ENCODE peak calls at places on chromosome 15, in four cellular contexts. W is DND-41, N is body of pancreas, E is HepG2. M is an unnamed sample.

GRCh38 chr15:44726568-44727461 is 9.5 kb upstream of the TRIM69 start:
- DNase-seq in W (peak), N (peak), E (peak), M (peak)

GRCh38 chr15:63013052-63013808 is 29.3 kb upstream of the TPM1 start:
- DNase-seq in W (no peak), N (no peak), E (no peak), M (peak)

GRCh38 chr15:44492672-44493071 is 44.3 kb upstream of the EIF3J start:
- DNase-seq in W (no peak), N (no peak), E (no peak), M (no peak)

GRCh38 chr15:25801586-25802284 is 61.4 kb downstream of the ATP10A start:
- DNase-seq in W (no peak), N (no peak), E (no peak), M (no peak)

GRCh38 chr15:81507831-81508230 is 133.8 kb upstream of the TMC3 start:
- DNase-seq in W (no peak), N (no peak), E (no peak), M (no peak)

GRCh38 chr15:86623236-86623635 is 543.6 kb downstream of the AGBL1 start:
- DNase-seq in W (no peak), N (no peak), E (no peak), M (no peak)

GRCh38 chr15:38260077-38260476 is 7.4 kb downstream of the SPRED1 start:
- DNase-seq in W (no peak), N (no peak), E (no peak), M (no peak)

GRCh38 chr15:81504170-81504905 is 130.3 kb upstream of the TMC3 start:
- DNase-seq in W (no peak), N (peak), E (no peak), M (peak)

GRCh38 chr15:38613085-38613484 is 48.5 kb upstream of the RASGRP1 start:
- DNase-seq in W (peak), N (no peak), E (no peak), M (no peak)

GRCh38 chr15:100889359-100890058 is 9.9 kb downstream of the ALDH1A3 start:
- DNase-seq in W (peak), N (peak), E (no peak), M (no peak)

GRCh38 chr15:50192926-50193595 is 11.1 kb downstream of the SLC27A2 start:
- DNase-seq in W (no peak), N (no peak), E (no peak), M (peak)

GRCh38 chr15:44662478-44663409 is 718 bp downstream of the SPG11 start:
- DNase-seq in W (peak), N (peak), E (peak), M (peak)

GRCh38 chr15:83516935-83517334 is 69.8 kb downstream of the SH3GL3 start:
- DNase-seq in W (no peak), N (no peak), E (no peak), M (peak)

GRCh38 chr15:60912984-60913697 is 316.0 kb downstream of the RORA start:
- DNase-seq in W (no peak), N (no peak), E (no peak), M (no peak)

GRCh38 chr15:99555089-99555488 is 10.7 kb upstream of the MEF2A start:
- DNase-seq in W (no peak), N (no peak), E (no peak), M (no peak)

GRCh38 chr15:79296583-79296982 is 14.1 kb downstream of the ANKRD34C start:
- DNase-seq in W (peak), N (no peak), E (no peak), M (no peak)

GRCh38 chr15:38195191-38195901 is 57.3 kb upstream of the SPRED1 start:
- DNase-seq in W (no peak), N (no peak), E (no peak), M (no peak)

GRCh38 chr15:42994546-42994945 is 74.0 kb upstream of the TTBK2 start:
- DNase-seq in W (no peak), N (no peak), E (no peak), M (peak)

GRCh38 chr15:91954211-91954804 is 100.8 kb downstream of the SLCO3A1 start:
- DNase-seq in W (no peak), N (no peak), E (no peak), M (no peak)

GRCh38 chr15:39744334-39745103 is 38.1 kb downstream of the FSIP1 start:
- DNase-seq in W (peak), N (no peak), E (no peak), M (no peak)

GRCh38 chr15:31262901-31263671 is 63.5 kb upstream of the KLF13 start:
- DNase-seq in W (no peak), N (peak), E (no peak), M (peak)

GRCh38 chr15:63056843-63057242 is 14.3 kb downstream of the TPM1 start:
- DNase-seq in W (no peak), N (no peak), E (no peak), M (no peak)

GRCh38 chr15:44729394-44729913 is 6.9 kb upstream of the TRIM69 start:
- DNase-seq in W (peak), N (no peak), E (no peak), M (no peak)

GRCh38 chr15:48330855-48331795 is at the start of gene DUT:
- DNase-seq in W (peak), N (peak), E (peak), M (peak)

GRCh38 chr15:93617443-93617842 is 528.4 kb upstream of the RGMA start:
- DNase-seq in W (peak), N (peak), E (no peak), M (no peak)

GRCh38 chr15:83656943-83657528 is 3.1 kb downstream of the ADAMTSL3 start:
- DNase-seq in W (no peak), N (peak), E (peak), M (no peak)

GRCh38 chr15:31974855-31975421 is 55.4 kb upstream of the CHRNA7 start:
- DNase-seq in W (peak), N (peak), E (peak), M (peak)

GRCh38 chr15:92653366-92653765 is 2.2 kb downstream of the FAM174B start:
- DNase-seq in W (no peak), N (no peak), E (no peak), M (no peak)

GRCh38 chr15:98776607-98777281 is 128.4 kb downstream of the IGF1R start:
- DNase-seq in W (peak), N (peak), E (peak), M (no peak)

GRCh38 chr15:89367485-89368451 is 33.1 kb upstream of the POLG start:
- DNase-seq in W (no peak), N (no peak), E (no peak), M (peak)

GRCh38 chr15:48781002-48781401 is 29.9 kb downstream of the CEP152 start:
- DNase-seq in W (no peak), N (no peak), E (no peak), M (no peak)

GRCh38 chr15:52095597-52096262 is 16.8 kb downstream of the BCL2L10 start:
- DNase-seq in W (no peak), N (no peak), E (no peak), M (peak)

GRCh38 chr15:63236272-63236671 is 41.1 kb upstream of the APH1B start:
- DNase-seq in W (no peak), N (no peak), E (no peak), M (peak)

GRCh38 chr15:58770519-58770856 is 614 bp upstream of the MINDY2 start:
- DNase-seq in W (no peak), N (no peak), E (no peak), M (peak)

GRCh38 chr15:93029613-93030429 is 59.2 kb downstream of the RGMA start:
- DNase-seq in W (no peak), N (no peak), E (no peak), M (no peak)

GRCh38 chr15:78726870-78727551 is 84.3 kb downstream of the ADAMTS7 start:
- DNase-seq in W (peak), N (peak), E (peak), M (peak)

GRCh38 chr15:74593122-74593521 is 22.5 kb upstream of the CLK3 start:
- DNase-seq in W (no peak), N (no peak), E (peak), M (no peak)

GRCh38 chr15:74594455-74594854 is 21.2 kb upstream of the CLK3 start:
- DNase-seq in W (no peak), N (no peak), E (no peak), M (no peak)

GRCh38 chr15:74598126-74598842 is 17.4 kb upstream of the CLK3 start:
- DNase-seq in W (peak), N (peak), E (peak), M (peak)

GRCh38 chr15:74592222-74592621 is 23.4 kb upstream of the CLK3 start:
- DNase-seq in W (no peak), N (peak), E (no peak), M (no peak)

GRCh38 chr15:74595271-74595670 is 20.4 kb upstream of the CLK3 start:
- DNase-seq in W (no peak), N (no peak), E (no peak), M (no peak)
- H3K27ac ChIP-seq in W (no peak), N (no peak), E (no peak), M (peak)

GRCh38 chr15:77546870-77547269 is 85.8 kb downstream of the LINGO1 start:
- DNase-seq in W (no peak), N (no peak), E (no peak), M (no peak)

GRCh38 chr15:77549552-77550274 is 83.0 kb downstream of the LINGO1 start:
- DNase-seq in W (no peak), N (no peak), E (no peak), M (no peak)

GRCh38 chr15:77547801-77548607 is 84.7 kb downstream of the LINGO1 start:
- DNase-seq in W (no peak), N (no peak), E (no peak), M (no peak)

GRCh38 chr15:77550275-77551251 is 82.1 kb downstream of the LINGO1 start:
- DNase-seq in W (no peak), N (no peak), E (no peak), M (no peak)

DNA sequence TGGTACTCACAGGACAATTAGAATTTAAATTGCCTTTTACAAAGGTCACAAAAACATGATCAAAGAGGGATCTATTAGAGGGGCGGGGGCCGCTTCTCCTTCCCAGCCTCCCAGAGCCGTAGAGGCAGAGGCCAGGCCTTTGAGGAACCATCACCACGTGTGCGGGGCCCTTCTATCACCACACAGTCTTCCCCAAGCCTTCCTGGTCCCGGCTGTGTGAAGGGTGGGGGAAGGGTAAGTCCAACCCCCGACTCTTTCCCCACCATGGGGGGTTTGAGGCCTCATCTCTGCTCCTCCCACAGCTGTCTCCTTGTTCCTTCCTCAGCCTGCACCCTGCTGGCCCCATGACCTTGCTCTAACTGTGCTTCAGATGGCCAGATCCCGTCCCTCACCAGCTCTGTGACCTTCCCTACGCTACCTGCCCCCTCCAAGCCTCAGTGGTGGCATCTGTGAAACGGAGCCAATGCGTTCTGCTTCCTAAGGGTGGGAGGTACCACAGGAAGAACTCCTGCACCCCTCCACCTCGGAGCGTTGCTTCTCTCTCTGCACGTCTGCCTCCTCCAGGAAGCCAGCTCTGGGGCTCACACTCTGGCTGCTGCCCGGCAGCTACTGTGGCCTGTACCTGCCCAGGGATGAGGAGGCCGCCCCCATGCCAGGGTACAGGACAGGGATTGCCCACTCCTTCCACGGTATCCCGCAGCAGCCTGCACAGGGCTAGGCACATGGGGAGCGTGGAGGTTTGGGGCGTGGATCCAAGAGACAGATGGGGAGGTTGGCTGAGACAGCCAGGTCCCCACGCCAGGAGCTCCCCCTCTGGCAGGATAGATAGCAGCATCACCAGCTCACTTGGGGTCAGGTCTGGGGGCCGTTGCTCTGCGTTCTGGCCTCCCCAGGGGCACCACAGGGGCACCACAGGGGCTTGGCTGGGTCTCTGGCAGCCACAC is 83.8 kb downstream of the LINGO1 start:
- DNase-seq in W (no peak), N (no peak), E (no peak), M (no peak)
- TF ChIP-seq CTCF in W (peak), N (no peak), E (no peak), M (no peak)

DNA sequence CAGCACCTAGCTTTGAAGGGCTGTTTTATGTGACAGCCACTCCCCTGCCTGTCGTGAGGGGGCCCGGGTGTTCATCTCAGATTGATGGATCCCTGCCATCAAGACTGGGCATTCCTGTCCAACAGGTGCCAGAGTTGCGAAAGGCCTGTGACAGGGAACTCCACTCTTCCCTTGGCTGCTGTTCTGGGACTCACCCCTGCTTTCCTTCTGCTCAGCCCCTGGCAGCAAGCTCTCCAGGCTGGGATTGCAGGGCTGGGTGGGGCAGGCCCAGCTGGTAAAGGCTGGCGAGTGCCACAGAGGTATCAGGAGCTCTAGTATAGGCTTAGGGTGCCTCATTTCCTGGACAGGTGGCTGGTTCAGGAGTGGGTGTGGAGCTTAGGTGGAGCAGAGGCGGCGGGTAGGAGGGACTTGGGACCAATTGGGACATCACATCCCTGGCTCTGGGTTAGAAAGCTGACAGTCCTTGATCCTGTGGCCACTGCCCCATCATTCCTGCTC is at the start of gene PLA2G4B:
- DNase-seq in W (no peak), N (peak), E (no peak), M (peak)
- H3K27ac ChIP-seq in W (no peak), N (no peak), E (no peak), M (peak)

DNA sequence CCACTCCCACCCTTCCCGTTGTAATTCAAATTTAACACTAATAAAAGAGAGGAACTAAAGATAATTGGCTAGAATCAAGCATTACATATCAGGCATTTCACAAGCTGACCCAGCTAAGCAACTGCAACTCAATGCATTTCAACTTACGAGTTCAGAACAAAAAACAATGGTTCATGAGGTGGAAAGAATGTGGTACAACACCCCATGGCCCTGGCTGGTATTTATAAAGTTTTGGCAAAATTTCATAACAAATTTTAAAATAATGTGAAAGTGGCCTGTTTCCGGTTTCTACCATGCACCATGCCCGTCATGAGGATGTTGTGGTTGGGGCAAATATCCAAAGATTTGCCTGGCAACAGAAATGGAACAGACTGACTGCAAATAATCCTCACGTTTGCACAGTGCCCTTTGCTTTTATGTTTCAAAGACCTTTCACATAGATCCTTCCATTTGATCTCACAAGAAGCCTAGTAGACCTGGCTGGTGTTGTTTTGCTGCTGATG is 455.3 kb upstream of the NR2F2 start:
- DNase-seq in W (peak), N (peak), E (peak), M (peak)
- TF ChIP-seq CTCF in W (no peak), N (no peak), E (no peak), M (no peak)

DNA sequence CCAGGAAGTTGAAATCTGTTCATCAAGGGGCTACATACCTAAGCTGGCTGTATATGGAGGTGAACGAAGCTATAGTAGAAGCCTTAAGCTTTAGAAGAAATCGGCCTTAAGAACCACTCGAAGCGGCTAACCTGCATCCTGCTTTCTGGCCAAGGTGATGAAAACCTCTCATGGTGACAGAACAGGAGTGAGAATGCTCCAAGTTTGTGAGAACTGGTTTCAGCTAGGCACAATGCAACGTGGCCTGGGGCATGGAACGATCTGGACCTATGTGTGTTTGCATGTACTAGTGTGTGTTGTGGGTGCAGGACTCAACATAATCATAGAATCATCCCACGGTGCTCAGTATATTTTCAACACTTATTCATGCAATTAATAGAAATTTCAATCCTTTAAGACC is 31.4 kb upstream of the SPTBN5 start:
- DNase-seq in W (no peak), N (no peak), E (no peak), M (no peak)
- H3K27ac ChIP-seq in W (no peak), N (no peak), E (no peak), M (no peak)

GRCh38 chr15:85411992-85412538 is 31.7 kb downstream of the AKAP13 start:
- DNase-seq in W (no peak), N (no peak), E (peak), M (no peak)

GRCh38 chr15:85414991-85415390 is 34.6 kb downstream of the AKAP13 start:
- DNase-seq in W (no peak), N (no peak), E (no peak), M (no peak)

GRCh38 chr15:85414037-85414436 is 33.6 kb downstream of the AKAP13 start:
- DNase-seq in W (no peak), N (no peak), E (no peak), M (no peak)

GRCh38 chr15:85414495-85414894 is 34.1 kb downstream of the AKAP13 start:
- DNase-seq in W (no peak), N (no peak), E (no peak), M (no peak)

GRCh38 chr15:85412956-85413854 is 32.8 kb downstream of the AKAP13 start:
- DNase-seq in W (peak), N (peak), E (peak), M (peak)
- TF ChIP-seq CTCF in W (no peak), N (no peak), E (peak), M (no peak)